ENCODE peak calls at places on chromosome X, in four cellular contexts. One of them, this sample, is unnamed.
A peak's percentile ranks its signal among the peaks of the same experiment; 100 is the strongest.

GRCh38 chrX:68698955-68699354 is 51.5 kb downstream of the STARD8 start:
- DNase-seq in hepatocyte: peak; percentile 41
- DNase-seq in adrenal gland: no peak
- DNase-seq in fibroblast of the aortic adventitia: no peak
- DNase-seq in this sample: no peak

GRCh38 chrX:317424-318067 is 1.1 kb downstream of the GTPBP6 start:
- DNase-seq in adrenal gland: no peak
- DNase-seq in fibroblast of the aortic adventitia: no peak
- DNase-seq in hepatocyte: no peak
- DNase-seq in this sample: no peak

GRCh38 chrX:50691820-50692219 is 122.2 kb downstream of the SHROOM4 start:
- DNase-seq in fibroblast of the aortic adventitia: peak; percentile 53
- DNase-seq in hepatocyte: peak; percentile 63
- DNase-seq in adrenal gland: no peak
- DNase-seq in this sample: peak; percentile 15

GRCh38 chrX:20665441-20665840 is 398.7 kb upstream of the RPS6KA3 start:
- DNase-seq in hepatocyte: no peak
- DNase-seq in adrenal gland: no peak
- DNase-seq in fibroblast of the aortic adventitia: no peak
- DNase-seq in this sample: no peak

GRCh38 chrX:30253257-30253656 is 6.3 kb downstream of the MAGEB1 start:
- DNase-seq in hepatocyte: no peak
- DNase-seq in adrenal gland: no peak
- DNase-seq in fibroblast of the aortic adventitia: no peak
- DNase-seq in this sample: no peak

GRCh38 chrX:106588801-106589200 is 23.0 kb upstream of the RADX start:
- DNase-seq in hepatocyte: no peak
- DNase-seq in adrenal gland: no peak
- DNase-seq in fibroblast of the aortic adventitia: no peak
- DNase-seq in this sample: no peak

GRCh38 chrX:130030826-130031225 is 48.4 kb downstream of the BCORL1 start:
- DNase-seq in fibroblast of the aortic adventitia: no peak
- DNase-seq in hepatocyte: no peak
- DNase-seq in adrenal gland: no peak
- DNase-seq in this sample: no peak

GRCh38 chrX:20267924-20268701 is 1.4 kb upstream of the RPS6KA3 start:
- DNase-seq in adrenal gland: peak; percentile 48
- DNase-seq in fibroblast of the aortic adventitia: peak; percentile 34
- DNase-seq in hepatocyte: peak; percentile 49
- DNase-seq in this sample: no peak

GRCh38 chrX:53474707-53475106 is 40.5 kb upstream of the HSD17B10 start:
- DNase-seq in hepatocyte: no peak
- DNase-seq in fibroblast of the aortic adventitia: no peak
- DNase-seq in adrenal gland: no peak
- DNase-seq in this sample: no peak

GRCh38 chrX:140766024-140766611 is 56.6 kb downstream of the LINC00632 start:
- DNase-seq in hepatocyte: peak; percentile 67
- DNase-seq in fibroblast of the aortic adventitia: peak; percentile 84
- DNase-seq in adrenal gland: peak; percentile 36
- DNase-seq in this sample: peak; percentile 53

GRCh38 chrX:130770615-130771014 is 132.4 kb downstream of the ENOX2 start:
- DNase-seq in hepatocyte: no peak
- DNase-seq in fibroblast of the aortic adventitia: peak; percentile 85
- DNase-seq in adrenal gland: no peak
- DNase-seq in this sample: peak; percentile 78

GRCh38 chrX:74395556-74395955 is 25.7 kb upstream of the SLC16A2 start:
- DNase-seq in fibroblast of the aortic adventitia: no peak
- DNase-seq in hepatocyte: no peak
- DNase-seq in adrenal gland: no peak
- DNase-seq in this sample: no peak

GRCh38 chrX:65900850-65901844 is 138.7 kb downstream of the VSIG4 start:
- DNase-seq in adrenal gland: no peak
- DNase-seq in fibroblast of the aortic adventitia: no peak
- DNase-seq in hepatocyte: no peak
- DNase-seq in this sample: no peak

GRCh38 chrX:38754102-38754790 is 47.0 kb upstream of the MID1IP1 start:
- DNase-seq in adrenal gland: peak; percentile 22
- DNase-seq in fibroblast of the aortic adventitia: peak; percentile 75
- DNase-seq in hepatocyte: peak; percentile 63
- DNase-seq in this sample: peak; percentile 26

GRCh38 chrX:10326578-10326977 is 169.8 kb downstream of the CLCN4 start:
- DNase-seq in fibroblast of the aortic adventitia: peak; percentile 39
- DNase-seq in adrenal gland: no peak
- DNase-seq in hepatocyte: no peak
- DNase-seq in this sample: no peak

GRCh38 chrX:106177106-106177981 is 9.2 kb downstream of the PWWP3B start:
- DNase-seq in adrenal gland: peak; percentile 18
- DNase-seq in fibroblast of the aortic adventitia: no peak
- DNase-seq in hepatocyte: peak; percentile 67
- DNase-seq in this sample: no peak

GRCh38 chrX:133670394-133670793 is 255.1 kb upstream of the GPC4 start:
- DNase-seq in hepatocyte: peak; percentile 44
- DNase-seq in adrenal gland: peak; percentile 20
- DNase-seq in fibroblast of the aortic adventitia: peak; percentile 71
- DNase-seq in this sample: no peak

GRCh38 chrX:21725498-21725897 is 32.4 kb downstream of the SMPX start:
- DNase-seq in adrenal gland: no peak
- DNase-seq in fibroblast of the aortic adventitia: peak; percentile 40
- DNase-seq in hepatocyte: peak; percentile 43
- DNase-seq in this sample: peak; percentile 17

GRCh38 chrX:48025561-48025960 is 18.8 kb downstream of the SPACA5 start:
- DNase-seq in adrenal gland: peak; percentile 33
- DNase-seq in fibroblast of the aortic adventitia: peak; percentile 72
- DNase-seq in hepatocyte: peak; percentile 74
- DNase-seq in this sample: peak; percentile 34

GRCh38 chrX:119885554-119886428 is 9.9 kb upstream of the AKAP14 start:
- DNase-seq in fibroblast of the aortic adventitia: peak; percentile 39
- DNase-seq in adrenal gland: no peak
- DNase-seq in hepatocyte: no peak
- DNase-seq in this sample: peak; percentile 14

GRCh38 chrX:80335062-80335830 is 85.0 kb upstream of the TENT5D start:
- DNase-seq in adrenal gland: peak; percentile 72
- DNase-seq in fibroblast of the aortic adventitia: peak; percentile 39
- DNase-seq in hepatocyte: peak; percentile 84
- DNase-seq in this sample: no peak

GRCh38 chrX:140664939-140665338 is 44.6 kb upstream of the LINC00632 start:
- DNase-seq in fibroblast of the aortic adventitia: peak; percentile 40
- DNase-seq in hepatocyte: peak; percentile 13
- DNase-seq in adrenal gland: no peak
- DNase-seq in this sample: no peak

GRCh38 chrX:97547873-97548578 is 664.3 kb downstream of the RPA4 start:
- DNase-seq in adrenal gland: no peak
- DNase-seq in fibroblast of the aortic adventitia: peak; percentile 13
- DNase-seq in hepatocyte: peak; percentile 29
- DNase-seq in this sample: peak; percentile 9

GRCh38 chrX:53606456-53606855 is 80.1 kb downstream of the HUWE1 start:
- DNase-seq in fibroblast of the aortic adventitia: no peak
- DNase-seq in adrenal gland: no peak
- DNase-seq in hepatocyte: no peak
- DNase-seq in this sample: no peak

GRCh38 chrX:129983575-129984131 is 1.2 kb downstream of the BCORL1 start:
- DNase-seq in fibroblast of the aortic adventitia: no peak
- DNase-seq in adrenal gland: peak; percentile 26
- DNase-seq in hepatocyte: no peak
- DNase-seq in this sample: no peak

GRCh38 chrX:78624884-78625283 is 34.2 kb downstream of the RTL3 start:
- DNase-seq in adrenal gland: no peak
- DNase-seq in fibroblast of the aortic adventitia: no peak
- DNase-seq in hepatocyte: no peak
- DNase-seq in this sample: no peak

GRCh38 chrX:130159776-130160175 is 5.9 kb downstream of the AIFM1 start:
- DNase-seq in hepatocyte: no peak
- DNase-seq in fibroblast of the aortic adventitia: no peak
- DNase-seq in adrenal gland: no peak
- DNase-seq in this sample: no peak

GRCh38 chrX:48461830-48462229 is 8.2 kb downstream of the SLC38A5 start:
- DNase-seq in fibroblast of the aortic adventitia: no peak
- DNase-seq in adrenal gland: no peak
- DNase-seq in hepatocyte: no peak
- DNase-seq in this sample: no peak

GRCh38 chrX:94662665-94663064 is 988.7 kb downstream of the FAM133A start:
- DNase-seq in fibroblast of the aortic adventitia: no peak
- DNase-seq in hepatocyte: peak; percentile 64
- DNase-seq in adrenal gland: no peak
- DNase-seq in this sample: no peak

GRCh38 chrX:34371740-34372139 is 239.6 kb upstream of the FAM47A start:
- DNase-seq in fibroblast of the aortic adventitia: no peak
- DNase-seq in adrenal gland: no peak
- DNase-seq in hepatocyte: peak; percentile 7
- DNase-seq in this sample: no peak

GRCh38 chrX:16462912-16463311 is 187.0 kb upstream of the S100G start:
- DNase-seq in fibroblast of the aortic adventitia: peak; percentile 91
- DNase-seq in hepatocyte: peak; percentile 32
- DNase-seq in adrenal gland: no peak
- DNase-seq in this sample: peak; percentile 72

DNA sequence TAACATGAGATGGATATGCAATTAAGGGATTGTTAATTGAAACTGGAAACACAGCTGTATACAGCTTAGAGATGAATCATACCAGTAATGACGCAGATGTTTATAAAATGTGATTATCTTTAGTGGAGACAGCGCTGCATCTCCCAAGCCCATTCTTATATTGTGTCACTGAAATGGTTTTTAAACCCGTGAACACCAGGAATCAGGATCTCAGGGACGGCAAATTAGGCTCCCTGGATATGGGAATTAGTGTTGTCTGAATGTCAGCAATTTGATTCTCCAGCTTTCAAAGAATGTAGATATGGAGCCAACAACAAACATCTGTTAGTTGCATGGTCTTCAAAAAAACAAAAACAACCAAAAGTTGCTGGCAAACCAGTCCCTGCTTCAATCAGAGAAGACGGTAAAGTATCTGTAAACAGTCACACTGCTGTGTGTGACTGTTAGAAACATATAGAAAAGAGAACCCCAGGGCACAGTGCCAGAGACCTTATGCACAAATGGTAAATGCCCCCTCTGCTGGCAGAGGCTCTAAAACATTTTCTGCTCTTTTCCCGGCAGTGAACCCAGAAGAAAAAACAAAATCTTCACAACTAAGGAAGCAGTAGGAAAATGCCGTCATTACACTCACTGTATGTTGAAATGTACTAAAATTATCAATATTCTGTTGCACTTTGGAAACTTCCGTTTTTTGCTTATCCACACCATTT is 351.9 kb upstream of the FTHL17 start:
- DNase-seq in fibroblast of the aortic adventitia: peak; percentile 11
- DNase-seq in adrenal gland: peak; percentile 21
- DNase-seq in hepatocyte: peak; percentile 74
- DNase-seq in this sample: peak; percentile 18
- TF ChIP-seq CTCF in fibroblast of the aortic adventitia: no peak
- TF ChIP-seq CTCF in adrenal gland: peak; percentile 26
- TF ChIP-seq CTCF in hepatocyte: peak; percentile 51
- TF ChIP-seq CTCF in this sample: peak; percentile 76

GRCh38 chrX:3465017-3465416 is 118.6 kb upstream of the MXRA5 start:
- DNase-seq in fibroblast of the aortic adventitia: no peak
- DNase-seq in adrenal gland: no peak
- DNase-seq in hepatocyte: no peak
- DNase-seq in this sample: no peak

GRCh38 chrX:3461824-3462508 is 115.5 kb upstream of the MXRA5 start:
- DNase-seq in fibroblast of the aortic adventitia: no peak
- DNase-seq in adrenal gland: no peak
- DNase-seq in hepatocyte: no peak
- DNase-seq in this sample: no peak
- TF ChIP-seq CTCF in fibroblast of the aortic adventitia: peak; percentile 7
- TF ChIP-seq CTCF in adrenal gland: no peak
- TF ChIP-seq CTCF in hepatocyte: no peak
- TF ChIP-seq CTCF in this sample: no peak

DNA sequence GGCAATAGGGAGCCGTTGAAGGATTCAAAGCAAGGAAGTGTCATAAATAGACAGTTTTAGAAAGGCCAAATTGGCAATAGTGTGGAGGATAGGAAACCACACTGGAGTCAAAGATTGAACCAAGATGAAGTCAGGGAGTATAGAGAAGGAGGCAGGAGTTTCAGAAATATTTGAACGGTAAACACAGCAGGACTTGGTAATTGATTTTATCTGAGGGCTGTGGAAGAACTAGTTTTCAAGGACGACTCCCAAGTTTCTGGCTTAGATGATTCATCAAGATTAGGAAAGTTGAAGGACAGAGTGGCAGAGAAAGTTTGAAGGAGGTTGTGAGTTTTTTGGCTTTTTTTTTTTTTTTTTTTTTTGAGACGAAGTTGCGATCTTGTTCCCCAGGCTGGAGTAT is 11.5 kb upstream of the TMEM31 start:
- DNase-seq in fibroblast of the aortic adventitia: no peak
- DNase-seq in adrenal gland: no peak
- DNase-seq in hepatocyte: no peak
- DNase-seq in this sample: no peak
- TF ChIP-seq CTCF in fibroblast of the aortic adventitia: no peak
- TF ChIP-seq CTCF in adrenal gland: no peak
- TF ChIP-seq CTCF in hepatocyte: no peak
- TF ChIP-seq CTCF in this sample: no peak

GRCh38 chrX:151517421-151517820 is 46.1 kb upstream of the PASD1 start:
- DNase-seq in fibroblast of the aortic adventitia: no peak
- DNase-seq in hepatocyte: no peak
- DNase-seq in adrenal gland: no peak
- DNase-seq in this sample: no peak
- TF ChIP-seq CTCF in fibroblast of the aortic adventitia: no peak
- TF ChIP-seq CTCF in hepatocyte: no peak
- TF ChIP-seq CTCF in adrenal gland: no peak
- TF ChIP-seq CTCF in this sample: no peak

GRCh38 chrX:108297290-108297689 is 140.9 kb downstream of the COL4A6 start:
- DNase-seq in fibroblast of the aortic adventitia: no peak
- DNase-seq in hepatocyte: no peak
- DNase-seq in adrenal gland: no peak
- DNase-seq in this sample: no peak
- TF ChIP-seq CTCF in fibroblast of the aortic adventitia: peak; percentile 19
- TF ChIP-seq CTCF in hepatocyte: no peak
- TF ChIP-seq CTCF in adrenal gland: no peak
- TF ChIP-seq CTCF in this sample: peak; percentile 19

GRCh38 chrX:11566158-11566557 is 99.6 kb downstream of the ARHGAP6 start:
- DNase-seq in adrenal gland: no peak
- DNase-seq in hepatocyte: no peak
- DNase-seq in fibroblast of the aortic adventitia: no peak
- DNase-seq in this sample: no peak

GRCh38 chrX:11562570-11562969 is 103.2 kb downstream of the ARHGAP6 start:
- DNase-seq in hepatocyte: no peak
- DNase-seq in fibroblast of the aortic adventitia: no peak
- DNase-seq in adrenal gland: no peak
- DNase-seq in this sample: no peak

GRCh38 chrX:11564546-11564945 is 101.2 kb downstream of the ARHGAP6 start:
- DNase-seq in hepatocyte: no peak
- DNase-seq in fibroblast of the aortic adventitia: peak; percentile 51
- DNase-seq in adrenal gland: no peak
- DNase-seq in this sample: no peak

GRCh38 chrX:11566814-11567213 is 98.9 kb downstream of the ARHGAP6 start:
- DNase-seq in adrenal gland: no peak
- DNase-seq in fibroblast of the aortic adventitia: no peak
- DNase-seq in hepatocyte: no peak
- DNase-seq in this sample: no peak

GRCh38 chrX:11567528-11568220 is 98.0 kb downstream of the ARHGAP6 start:
- DNase-seq in hepatocyte: no peak
- DNase-seq in adrenal gland: no peak
- DNase-seq in fibroblast of the aortic adventitia: no peak
- DNase-seq in this sample: no peak
- TF ChIP-seq CTCF in hepatocyte: no peak
- TF ChIP-seq CTCF in adrenal gland: no peak
- TF ChIP-seq CTCF in fibroblast of the aortic adventitia: no peak
- TF ChIP-seq CTCF in this sample: no peak

GRCh38 chrX:5683996-5684395 is 544.7 kb downstream of the NLGN4X start:
- DNase-seq in fibroblast of the aortic adventitia: no peak
- DNase-seq in adrenal gland: no peak
- DNase-seq in hepatocyte: no peak
- DNase-seq in this sample: no peak

GRCh38 chrX:5681159-5681558 is 547.5 kb downstream of the NLGN4X start:
- DNase-seq in hepatocyte: peak; percentile 21
- DNase-seq in adrenal gland: no peak
- DNase-seq in fibroblast of the aortic adventitia: no peak
- DNase-seq in this sample: no peak
- TF ChIP-seq CTCF in hepatocyte: peak; percentile 8
- TF ChIP-seq CTCF in adrenal gland: no peak
- TF ChIP-seq CTCF in fibroblast of the aortic adventitia: no peak
- TF ChIP-seq CTCF in this sample: no peak